ENCODE peak calls at places on chromosomes 7 and 10, in four cellular contexts. G is H9, N is tibial artery, M is tibial nerve. K is an unnamed sample.

GRCh38 chr10:102814456-102814871 is 22.7 kb downstream of the CYP17A1 start:
- DNase-seq in M (peak), N (no peak), G (no peak), K (no peak)

GRCh38 chr10:104127411-104127810 is 5.4 kb downstream of the SFR1 start:
- DNase-seq in M (no peak), N (no peak), G (peak), K (no peak)

GRCh38 chr7:50682079-50682478 is 100.6 kb downstream of the GRB10 start:
- DNase-seq in G (no peak), M (no peak), N (peak), K (no peak)

GRCh38 chr10:60446855-60447254 is 57.2 kb upstream of the ANK3 start:
- DNase-seq in G (no peak), N (no peak), M (no peak), K (no peak)

GRCh38 chr7:33710608-33711007 is 194.7 kb upstream of the BMPER start:
- DNase-seq in M (no peak), N (no peak), G (no peak), K (no peak)

GRCh38 chr10:43083764-43084163 is 6.9 kb downstream of the RET start:
- DNase-seq in M (no peak), G (no peak), N (no peak), K (no peak)

GRCh38 chr10:61271127-61271780 is 181.9 kb downstream of the TMEM26 start:
- DNase-seq in G (no peak), M (no peak), N (no peak), K (no peak)

GRCh38 chr10:30058570-30059132 is 735 bp downstream of the JCAD start:
- DNase-seq in M (no peak), G (no peak), N (no peak), K (no peak)

GRCh38 chr7:40780431-40780830 is 645.6 kb downstream of the SUGCT start:
- DNase-seq in G (no peak), M (no peak), N (no peak), K (no peak)

GRCh38 chr10:1228463-1228975 is 172.3 kb downstream of the WDR37 start:
- DNase-seq in M (no peak), G (peak), N (no peak), K (no peak)

GRCh38 chr10:117477241-117477947 is 65.2 kb upstream of the EMX2 start:
- DNase-seq in M (peak), G (no peak), N (peak), K (no peak)

GRCh38 chr7:6056616-6057015 is 25.4 kb downstream of the ANKRD61 start:
- DNase-seq in M (no peak), G (no peak), N (no peak), K (no peak)

GRCh38 chr10:61125560-61126250 is 181.7 kb upstream of the RHOBTB1 start:
- DNase-seq in M (no peak), G (no peak), N (no peak), K (no peak)

GRCh38 chr7:12607134-12607533 is 36.6 kb downstream of the SCIN start:
- DNase-seq in M (no peak), G (no peak), N (no peak), K (no peak)

GRCh38 chr7:105810556-105810955 is 65.8 kb downstream of the ATXN7L1 start:
- DNase-seq in N (no peak), M (no peak), G (no peak), K (no peak)

GRCh38 chr10:119502618-119503155 is 39.8 kb downstream of the RGS10 start:
- DNase-seq in G (no peak), M (no peak), N (no peak), K (no peak)

GRCh38 chr7:107372298-107372697 is 97.6 kb upstream of the GPR22 start:
- DNase-seq in M (no peak), G (no peak), N (no peak), K (no peak)

GRCh38 chr10:18651324-18652007 is at the start of gene NSUN6:
- DNase-seq in G (peak), M (peak), N (peak), K (peak)

GRCh38 chr7:41255716-41256115 is 447.2 kb downstream of the INHBA start:
- DNase-seq in M (no peak), N (no peak), G (no peak), K (no peak)

GRCh38 chr7:82441916-82442478 is 1.6 kb downstream of the CACNA2D1 start:
- DNase-seq in M (no peak), G (no peak), N (no peak), K (no peak)

GRCh38 chr10:7833210-7833609 is 14.9 kb downstream of the TAF3 start:
- DNase-seq in G (no peak), M (no peak), N (no peak), K (no peak)

GRCh38 chr7:149000961-149001360 is 27.3 kb downstream of the PDIA4 start:
- DNase-seq in N (no peak), M (no peak), G (no peak), K (no peak)

GRCh38 chr10:100897976-100898375 is 14.8 kb upstream of the SLF2 start:
- DNase-seq in N (no peak), G (no peak), M (no peak), K (no peak)

GRCh38 chr10:75722609-75723008 is 291.2 kb downstream of the LRMDA start:
- DNase-seq in M (no peak), N (no peak), G (no peak), K (no peak)

GRCh38 chr7:17474724-17475344 is 176.4 kb downstream of the AHR start:
- DNase-seq in N (no peak), G (peak), M (no peak), K (no peak)
- TF ChIP-seq CTCF in N (no peak), G (peak), M (no peak), K (peak)

GRCh38 chr10:97718178-97718577 is 4.6 kb downstream of the MARVELD1 start:
- DNase-seq in G (no peak), M (no peak), N (no peak), K (no peak)

GRCh38 chr10:97715259-97715874 is 1.8 kb downstream of the MARVELD1 start:
- DNase-seq in N (no peak), G (peak), M (no peak), K (no peak)

GRCh38 chr10:97719602-97720001 is 6.1 kb downstream of the MARVELD1 start:
- DNase-seq in M (no peak), G (no peak), N (no peak), K (no peak)

GRCh38 chr10:97717627-97718026 is 4.1 kb downstream of the MARVELD1 start:
- DNase-seq in M (no peak), N (no peak), G (no peak), K (no peak)

DNA sequence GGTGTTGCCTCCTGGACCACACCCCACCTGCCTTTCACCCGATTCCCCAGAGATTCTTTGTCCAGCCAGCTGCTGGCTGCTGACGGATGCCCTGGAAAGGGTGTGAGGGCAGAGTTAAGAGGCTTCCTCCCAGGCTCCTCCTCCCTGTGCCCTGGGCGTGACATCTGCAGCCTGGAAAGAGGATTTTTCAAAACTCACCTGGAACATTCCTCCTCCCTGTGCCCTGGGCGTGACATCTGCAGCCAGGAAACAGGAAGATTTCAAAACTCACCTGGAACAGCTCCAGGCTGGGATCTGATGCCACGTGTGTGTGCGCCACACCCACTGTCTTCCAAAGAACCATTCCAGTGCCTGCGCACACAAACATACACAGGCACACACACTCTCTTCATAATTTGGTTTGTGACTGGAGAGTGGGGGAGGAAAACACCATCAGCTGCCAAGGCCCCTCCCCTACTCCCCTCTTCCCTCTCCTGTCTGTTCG is 5.2 kb downstream of the MARVELD1 start:
- DNase-seq in G (no peak), M (peak), N (no peak), K (no peak)
- TF ChIP-seq CTCF in G (no peak), M (no peak), N (no peak), K (no peak)

GRCh38 chr7:137825489-137825888 is 21.3 kb downstream of the DGKI start:
- DNase-seq in M (no peak), G (no peak), N (no peak), K (no peak)
- TF ChIP-seq CTCF in M (no peak), G (no peak), N (no peak), K (no peak)

GRCh38 chr10:109741712-109742111 is 181.6 kb downstream of the XPNPEP1 start:
- DNase-seq in N (no peak), G (no peak), M (no peak), K (no peak)
- TF ChIP-seq CTCF in N (no peak), G (peak), M (no peak), K (peak)

GRCh38 chr7:66296-66695 is 126.1 kb upstream of the FAM20C start:
- DNase-seq in N (no peak), M (no peak), G (no peak), K (no peak)

GRCh38 chr7:67738-68395 is 124.5 kb upstream of the FAM20C start:
- DNase-seq in M (no peak), N (no peak), G (no peak), K (no peak)

GRCh38 chr7:65554-65953 is 126.8 kb upstream of the FAM20C start:
- DNase-seq in M (no peak), G (no peak), N (no peak), K (no peak)

GRCh38 chr7:66741-67140 is 125.6 kb upstream of the FAM20C start:
- DNase-seq in G (no peak), M (no peak), N (no peak), K (no peak)

GRCh38 chr7:68629-69028 is 123.7 kb upstream of the FAM20C start:
- DNase-seq in G (no peak), N (no peak), M (no peak), K (no peak)
- TF ChIP-seq CTCF in G (peak), N (no peak), M (no peak), K (no peak)

DNA sequence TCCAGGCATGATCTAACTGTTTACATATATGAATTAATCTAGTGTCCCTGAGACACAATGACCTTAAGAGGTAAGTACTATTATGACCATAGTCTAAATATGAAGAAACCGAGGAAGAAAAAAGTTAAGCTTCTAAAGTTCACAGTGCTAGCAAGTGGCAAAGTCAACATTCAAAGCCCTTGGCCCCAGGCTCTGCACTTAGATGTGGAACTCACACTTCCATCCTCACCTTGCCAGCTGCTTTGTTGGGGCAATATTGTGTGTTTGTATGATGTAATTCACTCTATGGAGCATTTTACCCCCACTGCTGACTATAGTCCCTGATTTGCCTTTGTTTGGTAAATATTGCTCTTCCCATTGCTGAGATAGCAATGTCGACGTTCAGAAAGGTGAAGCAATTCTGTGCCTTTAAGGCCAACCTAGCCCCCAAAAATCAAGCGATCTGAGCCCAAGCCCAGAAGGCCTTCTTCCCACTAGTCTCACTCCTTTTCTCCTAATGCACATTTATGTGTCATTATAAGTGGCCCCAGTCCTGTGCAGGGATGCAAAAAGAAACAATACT is 487.6 kb upstream of the ZMIZ1 start:
- DNase-seq in M (no peak), G (no peak), N (no peak), K (no peak)
- TF ChIP-seq CTCF in M (no peak), G (no peak), N (no peak), K (no peak)

DNA sequence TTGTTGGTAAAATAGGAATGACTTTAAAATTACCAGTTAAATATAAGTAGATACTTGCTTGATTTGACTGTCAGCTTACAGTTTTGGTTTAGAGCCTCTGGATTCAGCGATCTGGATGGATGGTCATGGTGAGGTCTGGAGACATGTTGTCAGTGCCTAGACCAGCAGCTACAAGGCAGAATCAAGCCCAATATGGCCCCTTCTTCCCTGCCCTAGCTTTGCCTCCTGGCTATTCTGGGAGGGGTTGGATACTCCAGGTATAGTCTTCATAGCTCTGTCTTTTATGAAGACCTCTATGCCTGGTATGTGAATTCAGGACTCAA is 166.5 kb upstream of the VIPR2 start:
- DNase-seq in G (no peak), M (no peak), N (no peak), K (no peak)
- TF ChIP-seq CTCF in G (no peak), M (no peak), N (no peak), K (no peak)